ENCODE peak calls at places on chromosomes 6 and 20, in nine cellular contexts. G is lower leg skin, D is A549, V is body of pancreas, Z is heart left ventricle, T is breast epithelium, Y is sigmoid colon, O is ovary, I is tibial nerve. W is an unnamed sample.

GRCh38 chr6:104320896-104321295 is 538.8 kb downstream of the HACE1 start:
- DNase-seq in G (no peak), D (no peak), V (no peak), Z (no peak), T (no peak), Y (no peak), O (no peak), I (no peak), W (no peak)

GRCh38 chr6:24547243-24547642 is 52.5 kb downstream of the ALDH5A1 start:
- DNase-seq in G (no peak), D (no peak), V (no peak), Z (no peak), T (no peak), Y (no peak), O (no peak), I (no peak), W (no peak)

GRCh38 chr6:112912351-112913101 is 565.4 kb downstream of the RFPL4B start:
- DNase-seq in G (no peak), D (no peak), V (no peak), Z (no peak), T (no peak), Y (no peak), O (no peak), I (no peak), W (no peak)

GRCh38 chr6:72819609-72820008 is 197.7 kb downstream of the KCNQ5 start:
- DNase-seq in G (no peak), D (no peak), V (no peak), Z (no peak), T (no peak), Y (no peak), O (no peak), I (no peak), W (no peak)

GRCh38 chr20:25543068-25543467 is 42.3 kb downstream of the NINL start:
- DNase-seq in G (peak; percentile 61), D (no peak), V (no peak), Z (no peak), T (no peak), Y (no peak), O (no peak), I (no peak), W (no peak)

GRCh38 chr20:30811896-30812671 is 445.4 kb upstream of the DEFB115 start:
- DNase-seq in G (no peak), D (no peak), V (peak; percentile 15), Z (peak; percentile 34), T (no peak), Y (peak; percentile 73), O (no peak), I (no peak), W (peak; percentile 50)

GRCh38 chr6:131199568-131200272 is 64.5 kb downstream of the AKAP7 start:
- DNase-seq in G (no peak), D (no peak), V (peak; percentile 34), Z (no peak), T (no peak), Y (no peak), O (no peak), I (no peak), W (peak; percentile 29)

GRCh38 chr20:48638546-48638945 is 189.3 kb downstream of the PREX1 start:
- DNase-seq in G (no peak), D (no peak), V (no peak), Z (no peak), T (no peak), Y (no peak), O (no peak), I (no peak), W (no peak)

GRCh38 chr6:36249010-36249409 is 20.9 kb upstream of the PNPLA1 start:
- DNase-seq in G (no peak), D (no peak), V (no peak), Z (no peak), T (no peak), Y (no peak), O (no peak), I (no peak), W (no peak)

GRCh38 chr6:72032056-72032455 is 145.7 kb downstream of the RIMS1 start:
- DNase-seq in G (no peak), D (no peak), V (no peak), Z (no peak), T (no peak), Y (no peak), O (no peak), I (no peak), W (no peak)

GRCh38 chr20:6081236-6081635 is 27.4 kb upstream of the LRRN4 start:
- DNase-seq in G (no peak), D (no peak), V (no peak), Z (peak; percentile 42), T (no peak), Y (no peak), O (no peak), I (no peak), W (peak; percentile 29)

GRCh38 chr6:117414770-117415169 is 11.0 kb downstream of the ROS1 start:
- DNase-seq in G (no peak), D (no peak), V (no peak), Z (no peak), T (no peak), Y (no peak), O (no peak), I (no peak), W (no peak)

GRCh38 chr6:169016758-169017157 is 236.9 kb downstream of the THBS2 start:
- DNase-seq in G (no peak), D (no peak), V (no peak), Z (no peak), T (no peak), Y (no peak), O (no peak), I (no peak), W (no peak)

GRCh38 chr6:169022079-169022478 is 231.6 kb downstream of the THBS2 start:
- DNase-seq in G (no peak), D (no peak), V (no peak), Z (no peak), T (no peak), Y (no peak), O (no peak), I (no peak), W (no peak)

GRCh38 chr6:169020821-169021220 is 232.8 kb downstream of the THBS2 start:
- DNase-seq in G (no peak), D (no peak), V (no peak), Z (no peak), T (no peak), Y (no peak), O (no peak), I (no peak), W (no peak)

GRCh38 chr6:169019111-169019510 is 234.5 kb downstream of the THBS2 start:
- DNase-seq in G (no peak), D (no peak), V (no peak), Z (no peak), T (no peak), Y (no peak), O (no peak), I (no peak), W (no peak)

GRCh38 chr6:169019727-169020491 is 233.7 kb downstream of the THBS2 start:
- DNase-seq in G (no peak), D (no peak), V (no peak), Z (no peak), T (no peak), Y (no peak), O (no peak), I (no peak), W (no peak)
- TF ChIP-seq CTCF in G (no peak), D (no peak), V (no peak), Z (no peak), T (no peak), Y (no peak), O (no peak), I (no peak), W (no peak)

GRCh38 chr6:32685603-32686002 is 19.1 kb upstream of the HLA-DQB1 start:
- DNase-seq in G (no peak), D (no peak), V (no peak), Z (no peak), T (no peak), Y (no peak), O (no peak), I (no peak), W (no peak)

GRCh38 chr6:32692019-32692418 is 25.6 kb upstream of the HLA-DQB1 start:
- DNase-seq in G (no peak), D (no peak), V (no peak), Z (peak; percentile 28), T (no peak), Y (no peak), O (no peak), I (no peak), W (no peak)

GRCh38 chr6:32684246-32684645 is 17.8 kb upstream of the HLA-DQB1 start:
- DNase-seq in G (no peak), D (no peak), V (no peak), Z (no peak), T (no peak), Y (no peak), O (no peak), I (no peak), W (no peak)

GRCh38 chr6:32689531-32690505 is 23.4 kb upstream of the HLA-DQB1 start:
- DNase-seq in G (no peak), D (no peak), V (no peak), Z (no peak), T (no peak), Y (no peak), O (no peak), I (no peak), W (no peak)
- TF ChIP-seq POLR2A in G (no peak), D (no peak), V (no peak), Z (no peak), T (no peak), Y (no peak), O (no peak), I (no peak), W (no peak)

GRCh38 chr6:19502301-19502700 is 334.9 kb upstream of the ID4 start:
- DNase-seq in G (no peak), D (no peak), V (no peak), Z (no peak), T (no peak), Y (no peak), O (no peak), I (no peak), W (no peak)

GRCh38 chr6:19501737-19502245 is 335.4 kb upstream of the ID4 start:
- DNase-seq in G (no peak), D (no peak), V (no peak), Z (no peak), T (no peak), Y (no peak), O (no peak), I (no peak), W (no peak)
- TF ChIP-seq CTCF in G (no peak), D (no peak), V (no peak), Z (no peak), T (no peak), Y (no peak), O (no peak), I (no peak), W (no peak)

DNA sequence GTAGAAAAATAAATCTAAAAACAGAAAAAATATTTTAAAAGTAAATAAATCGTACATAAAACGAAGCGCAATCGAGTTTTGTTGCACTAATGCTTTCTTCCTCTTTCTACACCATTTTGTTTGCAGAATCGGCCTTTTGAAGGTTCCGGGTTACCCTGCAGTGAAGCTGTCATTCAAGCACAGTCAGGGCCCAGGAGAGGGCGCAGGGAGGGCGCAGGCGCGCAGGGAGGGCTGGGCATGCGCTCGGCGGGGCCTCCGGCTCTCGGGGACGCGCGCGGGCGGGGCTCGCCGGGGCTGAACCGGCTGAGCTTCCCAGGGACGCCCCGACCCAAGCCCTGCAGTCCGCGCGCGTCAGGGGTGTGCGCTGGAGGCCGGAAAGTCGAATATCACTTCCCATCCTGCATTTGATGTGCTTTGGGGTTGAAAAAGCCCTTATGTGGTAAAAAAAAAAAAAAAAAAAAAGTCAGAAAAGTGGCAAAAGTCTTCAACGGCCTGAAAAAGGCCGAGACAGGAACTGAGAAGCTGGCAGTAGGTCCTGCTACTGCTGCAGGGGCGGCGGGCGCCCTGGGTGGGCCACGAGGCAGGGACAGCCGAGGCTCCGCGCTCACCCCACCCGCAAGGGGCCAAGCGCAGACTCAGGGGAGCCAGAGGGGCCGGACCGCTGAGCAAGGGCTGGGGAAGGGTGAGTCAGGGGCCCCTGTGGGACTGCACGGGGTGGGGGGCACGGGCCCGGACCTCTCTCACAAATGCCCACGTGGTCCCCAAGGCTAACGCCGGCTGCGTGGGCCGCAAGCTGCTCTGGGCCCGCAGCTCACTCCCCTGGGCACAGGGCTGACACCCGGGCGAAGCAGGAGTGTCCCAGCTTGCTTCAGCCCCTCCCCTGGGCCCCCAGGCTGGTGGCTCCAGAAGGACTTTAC is 40.5 kb downstream of the THBS2 start:
- DNase-seq in G (peak; percentile 97), D (peak; percentile 81), V (peak; percentile 92), Z (peak; percentile 95), T (peak; percentile 85), Y (peak; percentile 95), O (peak; percentile 89), I (peak; percentile 78), W (peak; percentile 92)
- TF ChIP-seq POLR2A in G (no peak), D (peak; percentile 51), V (peak; percentile 8), Z (no peak), T (no peak), Y (peak; percentile 11), O (peak; percentile 27), I (peak; percentile 33), W (no peak)

W was measured in right lobe of liver.